ENCODE peak calls at places on chromosome 18, in six cellular contexts. W is GM12865; E is GM12864; O is HFFc6; K is pancreas; G is CD8-positive, alpha-beta T cell. V is an unnamed sample.

GRCh38 chr18:23529597-23529996 is 26.3 kb downstream of the RMC1 start:
- DNase-seq in W (no peak), E (peak; percentile 15), O (peak; percentile 54), K (no peak), G (no peak), V (peak; percentile 88)

GRCh38 chr18:23872701-23873550 is 141.6 kb upstream of the TTC39C start:
- DNase-seq in W (no peak), E (no peak), O (no peak), K (peak; percentile 53), G (peak; percentile 24), V (peak; percentile 91)

GRCh38 chr18:9571546-9571945 is 42.8 kb downstream of the PPP4R1 start:
- DNase-seq in W (no peak), E (no peak), O (no peak), K (no peak), G (no peak), V (no peak)

GRCh38 chr18:58177886-58178470 is 134.0 kb downstream of the NEDD4L start:
- DNase-seq in W (no peak), E (no peak), O (no peak), K (no peak), G (no peak), V (no peak)

GRCh38 chr18:55280515-55280914 is 307.5 kb downstream of the TCF4 start:
- DNase-seq in W (no peak), E (no peak), O (no peak), K (no peak), G (no peak), V (no peak)

GRCh38 chr18:35478520-35479435 is 19.0 kb downstream of the INO80C start:
- DNase-seq in W (no peak), E (no peak), O (peak; percentile 80), K (no peak), G (no peak), V (peak; percentile 88)

GRCh38 chr18:35127201-35127600 is 86.0 kb downstream of the MAPRE2 start:
- DNase-seq in W (peak; percentile 13), E (no peak), O (peak; percentile 25), K (no peak), G (no peak), V (no peak)

GRCh38 chr18:39805218-39805617 is 2149.8 kb upstream of the PIK3C3 start:
- DNase-seq in W (no peak), E (no peak), O (no peak), K (no peak), G (no peak), V (no peak)

GRCh38 chr18:71784777-71785176 is 759.4 kb downstream of the CBLN2 start:
- DNase-seq in W (no peak), E (no peak), O (no peak), K (no peak), G (no peak), V (peak; percentile 3)

GRCh38 chr18:21243041-21243431 is 1.0 kb downstream of the GREB1L start:
- DNase-seq in W (no peak), E (no peak), O (no peak), K (no peak), G (no peak), V (no peak)

GRCh38 chr18:34985963-34986362 is 55.2 kb upstream of the MAPRE2 start:
- DNase-seq in W (no peak), E (no peak), O (no peak), K (no peak), G (no peak), V (no peak)

GRCh38 chr18:72700961-72701710 is 157.0 kb upstream of the CBLN2 start:
- DNase-seq in W (peak; percentile 25), E (no peak), O (no peak), K (no peak), G (no peak), V (peak; percentile 17)

GRCh38 chr18:26865557-26865956 is at the start of gene AQP4:
- DNase-seq in W (no peak), E (no peak), O (no peak), K (no peak), G (no peak), V (no peak)

GRCh38 chr18:35582899-35583558 is 1.5 kb downstream of the GALNT1 start:
- DNase-seq in W (peak; percentile 26), E (no peak), O (no peak), K (no peak), G (no peak), V (no peak)

GRCh38 chr18:51537487-51537886 is 340.0 kb upstream of the MEX3C start:
- DNase-seq in W (peak; percentile 58), E (no peak), O (no peak), K (no peak), G (no peak), V (peak; percentile 20)

GRCh38 chr18:62814114-62814759 is 98.9 kb downstream of the PHLPP1 start:
- DNase-seq in W (no peak), E (no peak), O (no peak), K (no peak), G (no peak), V (no peak)

GRCh38 chr18:12422936-12423335 is 15.2 kb downstream of the PRELID3A start:
- DNase-seq in W (peak; percentile 42), E (no peak), O (no peak), K (no peak), G (no peak), V (no peak)

GRCh38 chr18:27599202-27599829 is 414.2 kb upstream of the CHST9 start:
- DNase-seq in W (peak; percentile 53), E (no peak), O (peak; percentile 45), K (no peak), G (no peak), V (peak; percentile 35)

GRCh38 chr18:76447268-76447890 is 47.7 kb downstream of the ZNF516 start:
- DNase-seq in W (no peak), E (no peak), O (peak; percentile 12), K (no peak), G (no peak), V (no peak)

GRCh38 chr18:63465059-63465458 is 11.7 kb upstream of the SERPINB5 start:
- DNase-seq in W (no peak), E (no peak), O (no peak), K (no peak), G (no peak), V (no peak)

DNA sequence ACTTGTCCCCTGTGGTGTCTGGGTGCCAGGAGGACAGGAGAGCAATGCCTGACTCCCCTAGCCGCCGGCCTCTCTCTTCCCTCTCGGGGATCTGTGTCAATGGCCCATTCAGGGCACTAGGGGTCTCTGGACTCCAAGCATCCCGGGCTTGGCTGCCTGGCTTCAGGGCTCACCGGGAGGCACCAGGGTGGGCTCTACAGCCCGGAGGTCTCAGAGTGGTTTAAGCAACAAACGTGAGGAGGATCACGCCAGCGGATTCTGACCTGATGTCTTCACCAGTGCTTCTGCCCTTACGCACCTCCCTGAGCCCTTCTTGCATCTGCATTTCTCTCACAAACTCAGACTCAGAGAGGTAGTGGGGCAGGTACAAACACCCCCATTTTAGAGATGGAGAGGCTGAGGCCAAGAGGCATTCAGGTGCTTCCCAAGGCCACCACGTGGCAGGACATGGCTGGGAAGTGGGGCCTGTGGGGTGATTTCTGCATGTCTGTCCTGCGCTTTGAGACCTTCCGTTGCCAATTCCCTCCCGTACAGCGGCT is 243.0 kb downstream of the CELF4 start:
- DNase-seq in W (peak; percentile 42), E (no peak), O (no peak), K (no peak), G (no peak), V (peak; percentile 23)
- TF ChIP-seq CTCF in W (peak; percentile 84), E (peak; percentile 90), O (peak; percentile 90), K (peak; percentile 47), G (peak; percentile 28), V (peak; percentile 12)

GRCh38 chr18:31218671-31219383 is 56.2 kb upstream of the DSC1 start:
- DNase-seq in W (no peak), E (no peak), O (no peak), K (no peak), G (no peak), V (no peak)

GRCh38 chr18:31219395-31219794 is 56.7 kb upstream of the DSC1 start:
- DNase-seq in W (peak; percentile 35), E (no peak), O (no peak), K (no peak), G (no peak), V (no peak)

GRCh38 chr18:31217455-31217854 is 54.8 kb upstream of the DSC1 start:
- DNase-seq in W (no peak), E (no peak), O (no peak), K (no peak), G (no peak), V (no peak)

GRCh38 chr18:31213641-31214040 is 51.0 kb upstream of the DSC1 start:
- DNase-seq in W (no peak), E (no peak), O (no peak), K (no peak), G (no peak), V (no peak)

DNA sequence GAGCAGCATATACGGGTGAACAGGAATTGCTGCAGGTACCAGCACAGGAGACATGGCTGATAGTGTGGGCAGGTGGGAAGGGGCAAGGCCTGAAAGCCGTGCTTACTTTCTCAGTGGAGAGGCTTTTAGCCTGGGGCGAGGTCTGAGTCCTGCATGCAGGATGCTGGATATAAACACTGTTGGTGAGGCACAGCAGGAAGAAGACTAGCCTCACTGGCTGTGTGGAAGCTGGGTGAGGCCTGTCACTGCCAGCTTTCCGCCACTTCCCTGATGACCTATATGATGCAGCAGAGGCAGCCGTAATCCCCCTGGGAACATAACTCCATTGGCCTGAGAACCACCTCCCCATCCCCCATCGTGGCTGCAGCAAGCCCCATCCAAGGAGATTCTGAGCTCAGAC is 54.4 kb upstream of the DSC1 start:
- DNase-seq in W (no peak), E (no peak), O (no peak), K (no peak), G (no peak), V (no peak)
- TF ChIP-seq CTCF in W (no peak), E (no peak), O (no peak), K (no peak), G (no peak), V (no peak)

DNA sequence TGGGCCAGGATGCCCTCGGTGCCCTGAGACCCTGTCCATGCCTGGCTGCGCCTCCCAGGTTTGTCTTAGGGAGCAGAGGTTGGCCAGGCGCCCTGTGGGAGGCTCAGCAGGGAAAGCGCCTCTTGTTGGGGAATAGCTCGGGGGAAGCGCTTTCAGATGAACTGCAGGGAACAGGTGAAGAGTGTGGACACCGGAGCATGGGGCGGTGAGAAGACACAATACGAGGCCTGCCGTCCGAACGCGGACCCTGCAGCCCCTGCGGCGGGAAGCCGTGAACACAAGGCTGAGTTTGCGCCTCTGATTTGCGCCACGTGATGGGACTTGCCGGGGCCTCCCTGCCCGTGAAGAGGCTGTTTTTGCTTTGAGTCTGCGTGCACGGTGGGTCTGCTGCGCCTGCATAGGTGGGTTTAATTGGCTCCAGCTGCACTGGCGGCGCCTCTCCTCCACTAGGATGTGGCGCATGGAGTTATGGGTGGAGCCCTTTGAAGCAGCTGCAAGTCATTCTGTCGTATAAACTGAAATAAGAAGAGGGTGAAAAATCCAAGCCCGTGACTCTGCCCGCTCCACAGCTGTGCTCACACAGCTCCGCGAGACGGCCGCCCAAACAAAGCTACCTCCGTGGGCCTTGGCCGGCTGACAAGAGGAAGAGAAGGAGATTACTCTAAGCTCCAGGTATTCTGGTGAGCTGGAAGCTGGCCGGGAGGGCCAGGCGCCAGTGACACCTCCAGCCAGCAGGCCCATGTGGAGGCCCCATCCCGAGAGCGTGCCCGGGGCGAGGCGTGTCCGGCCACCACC is 103.5 kb upstream of the CTDP1 start:
- DNase-seq in W (no peak), E (no peak), O (no peak), K (peak; percentile 87), G (no peak), V (no peak)
- TF ChIP-seq CTCF in W (no peak), E (no peak), O (no peak), K (no peak), G (no peak), V (no peak)

DNA sequence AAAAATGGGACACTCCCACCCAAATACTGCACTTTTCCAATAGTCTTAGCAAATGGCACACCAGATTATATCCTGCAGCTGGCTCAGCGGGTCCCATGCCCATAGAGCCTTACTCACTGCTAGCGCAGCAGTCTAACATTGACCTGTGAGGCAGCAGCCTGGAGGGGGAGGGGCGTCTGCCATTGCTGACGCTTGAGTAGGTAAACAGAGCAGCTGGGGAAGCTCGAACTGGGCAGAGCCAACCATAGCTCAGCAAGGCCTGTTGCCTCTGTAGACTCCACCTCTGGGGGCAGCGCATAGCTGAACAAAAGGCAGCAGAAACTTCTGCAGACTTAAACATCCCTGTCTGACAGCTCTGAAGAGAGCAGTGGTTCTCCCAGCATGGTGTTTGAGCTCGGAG is 110.4 kb downstream of the CTIF start:
- DNase-seq in W (no peak), E (no peak), O (no peak), K (no peak), G (no peak), V (no peak)
- TF ChIP-seq CTCF in W (no peak), E (no peak), O (peak; percentile 20), K (no peak), G (no peak), V (no peak)